ENCODE peak calls at places on chromosomes 4 and X, in ten cellular contexts. W is endodermal cell, M is lower lobe of right lung, U is astrocyte, E is K562, H is ovary, Y is MM.1S, O is ascending aorta, D is left ventricle myocardium inferior, Q is right lobe of liver. T is an unnamed sample. For H3K9me3, the result is how much of the 10 kb centered on the place peaks cover.

GRCh38 chr4:40506066-40506465 is 123.6 kb downstream of the RBM47 start:
- DNase-seq in W (no peak), M (no peak), U (no peak), E (no peak), H (no peak), Y (no peak), O (no peak), D (no peak), Q (no peak), T (no peak)

GRCh38 chr4:7299051-7299907 is 106.9 kb downstream of the SORCS2 start:
- DNase-seq in W (no peak), M (no peak), U (no peak), E (no peak), H (no peak), Y (no peak), O (no peak), D (no peak), Q (no peak), T (no peak)

GRCh38 chr4:84511703-84512102 is 12.6 kb upstream of the NKX6-1 start:
- DNase-seq in W (no peak), M (no peak), U (no peak), E (no peak), H (no peak), Y (no peak), O (no peak), D (no peak), Q (no peak), T (no peak)

GRCh38 chr4:61662362-61662761 is 462.2 kb downstream of the ADGRL3 start:
- DNase-seq in W (no peak), M (no peak), U (no peak), E (no peak), H (no peak), Y (no peak), O (no peak), D (no peak), Q (no peak), T (no peak)

GRCh38 chrX:145716226-145716625 is 101.4 kb upstream of the SLITRK2 start:
- DNase-seq in W (no peak), M (no peak), U (no peak), E (no peak), H (no peak), Y (no peak), O (no peak), D (no peak), Q (no peak), T (no peak)

GRCh38 chr4:136863756-136864155 is 668.5 kb downstream of the PCDH18 start:
- DNase-seq in W (peak), M (no peak), U (peak), E (no peak), H (no peak), Y (no peak), O (no peak), D (no peak), Q (no peak), T (no peak)

GRCh38 chr4:10281996-10282395 is 165.4 kb upstream of the WDR1 start:
- DNase-seq in W (no peak), M (no peak), U (no peak), E (no peak), H (no peak), Y (no peak), O (no peak), D (no peak), Q (no peak), T (no peak)

GRCh38 chr4:112736718-112737135 is 99.8 kb downstream of the LARP7 start:
- DNase-seq in W (no peak), M (no peak), U (no peak), E (no peak), H (no peak), Y (no peak), O (no peak), D (no peak), Q (no peak), T (no peak)

GRCh38 chr4:7686166-7686870 is 251.6 kb upstream of the PSAPL1 start:
- DNase-seq in W (no peak), M (peak), U (no peak), E (no peak), H (no peak), Y (no peak), O (no peak), D (no peak), Q (peak), T (no peak)

GRCh38 chrX:1475881-1476280 is 23.2 kb upstream of the ASMTL start:
- DNase-seq in W (peak), M (no peak), U (no peak), E (no peak), H (no peak), Y (no peak), O (no peak), D (no peak), Q (no peak), T (no peak)

GRCh38 chrX:23511783-23512182 is 155.5 kb upstream of the PRDX4 start:
- DNase-seq in W (no peak), M (no peak), U (no peak), E (no peak), H (no peak), Y (no peak), O (no peak), D (no peak), Q (no peak), T (no peak)

GRCh38 chrX:132716006-132716405 is 227.2 kb upstream of the MBNL3 start:
- DNase-seq in W (no peak), M (no peak), U (no peak), E (no peak), H (no peak), Y (no peak), O (no peak), D (no peak), Q (no peak), T (no peak)

GRCh38 chr4:96916731-96917130 is 1076.8 kb downstream of the PDHA2 start:
- DNase-seq in W (peak), M (no peak), U (no peak), E (no peak), H (no peak), Y (no peak), O (no peak), D (no peak), Q (no peak), T (no peak)

GRCh38 chrX:119004920-119005524 is 30.6 kb downstream of the LONRF3 start:
- DNase-seq in W (peak), M (peak), U (peak), E (peak), H (peak), Y (peak), O (no peak), D (peak), Q (peak), T (peak)

GRCh38 chr4:190014771-190015537 is 12.1 kb downstream of the FRG2 start:
- DNase-seq in W (peak), M (peak), U (no peak), E (peak), H (no peak), Y (no peak), O (no peak), D (no peak), Q (peak), T (no peak)

GRCh38 chr4:545612-546011 is 30.5 kb downstream of the TMEM271 start:
- DNase-seq in W (no peak), M (no peak), U (no peak), E (no peak), H (no peak), Y (no peak), O (no peak), D (no peak), Q (peak), T (no peak)

GRCh38 chr4:81757706-81758105 is 286.0 kb upstream of the RASGEF1B start:
- DNase-seq in W (peak), M (no peak), U (no peak), E (no peak), H (no peak), Y (no peak), O (no peak), D (no peak), Q (no peak), T (no peak)

GRCh38 chrX:39002466-39002865 is 201.2 kb downstream of the MID1IP1 start:
- DNase-seq in W (no peak), M (no peak), U (peak), E (no peak), H (no peak), Y (no peak), O (no peak), D (no peak), Q (no peak), T (no peak)

GRCh38 chr4:102521570-102522553 is 20.7 kb downstream of the NFKB1 start:
- DNase-seq in W (no peak), M (no peak), U (no peak), E (no peak), H (no peak), Y (no peak), O (no peak), D (no peak), Q (no peak), T (no peak)

GRCh38 chrX:153646620-153647373 is at the start of gene DUSP9:
- DNase-seq in W (peak), M (peak), U (no peak), E (peak), H (peak), Y (no peak), O (no peak), D (no peak), Q (peak), T (no peak)

GRCh38 chr4:10403633-10404445 is 53.4 kb downstream of the ZNF518B start:
- DNase-seq in W (peak), M (no peak), U (peak), E (peak), H (no peak), Y (peak), O (no peak), D (no peak), Q (no peak), T (no peak)

GRCh38 chr4:174173360-174173759 is 110.1 kb downstream of the FBXO8 start:
- DNase-seq in W (no peak), M (no peak), U (no peak), E (no peak), H (no peak), Y (no peak), O (no peak), D (no peak), Q (no peak), T (no peak)

DNA sequence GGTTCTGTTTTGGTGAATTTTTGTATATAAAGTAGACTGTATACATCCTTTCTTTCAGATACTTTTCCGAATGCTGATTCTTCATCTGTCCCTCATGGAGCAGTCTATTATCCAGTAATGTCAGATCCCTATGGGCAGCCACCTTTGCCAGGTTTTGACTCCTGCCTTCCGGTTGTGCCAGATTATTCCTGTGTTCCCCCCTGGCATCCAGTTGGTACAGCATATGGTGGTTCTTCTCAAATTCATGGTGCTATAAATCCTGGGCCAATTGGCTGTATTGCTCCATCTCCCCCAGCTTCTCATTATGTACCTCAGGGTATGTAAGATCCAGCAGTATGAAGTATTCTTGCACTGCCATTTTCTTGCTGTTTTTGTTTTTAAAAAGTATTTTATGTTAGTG is 78.7 kb downstream of the ALG13 start:
- DNase-seq in W (no peak), M (no peak), U (no peak), E (no peak), H (no peak), Y (no peak), O (no peak), D (no peak), Q (no peak), T (no peak)
- H3K27ac ChIP-seq in W (no peak), M (no peak), U (no peak), E (no peak), H (no peak), Y (no peak), O (no peak), D (no peak), Q (no peak), T (no peak)

DNA sequence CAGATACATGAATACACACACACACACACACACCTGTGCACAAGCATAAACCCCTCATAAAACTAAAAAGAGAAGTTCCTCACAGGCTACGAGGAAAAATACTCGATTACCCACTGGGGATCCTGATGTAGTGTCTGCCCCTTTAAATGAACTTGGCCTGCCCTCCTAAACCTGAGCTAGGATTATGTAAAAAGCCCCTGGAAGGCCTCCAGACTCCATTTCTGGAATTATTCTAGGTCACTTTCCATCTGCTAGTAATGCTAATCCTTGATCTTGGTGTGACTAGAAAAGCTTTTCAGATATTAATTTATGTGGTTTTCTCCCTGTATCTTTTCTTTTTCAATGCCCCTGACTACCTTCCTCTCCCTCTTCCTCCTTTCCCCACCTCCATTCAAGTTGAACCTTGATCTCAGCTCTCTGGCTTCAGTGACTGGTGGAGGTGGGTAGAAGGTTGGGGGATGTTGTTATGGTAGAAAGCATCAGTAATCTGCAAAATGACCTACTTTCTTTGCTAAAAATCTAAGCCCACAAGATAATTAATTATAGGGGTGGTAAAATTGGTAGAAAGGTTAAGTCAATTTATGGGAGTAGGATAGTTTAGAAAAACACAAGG is 25.5 kb upstream of the ZNF330 start:
- DNase-seq in W (no peak), M (no peak), U (no peak), E (no peak), H (no peak), Y (no peak), O (no peak), D (no peak), Q (no peak), T (no peak)
- H3K9me3 ChIP-seq in W (under half), M (under half), U (under half), E (under half), H (under half), Y (under half), O (under half), D (under half), Q (under half), T (under half)

DNA sequence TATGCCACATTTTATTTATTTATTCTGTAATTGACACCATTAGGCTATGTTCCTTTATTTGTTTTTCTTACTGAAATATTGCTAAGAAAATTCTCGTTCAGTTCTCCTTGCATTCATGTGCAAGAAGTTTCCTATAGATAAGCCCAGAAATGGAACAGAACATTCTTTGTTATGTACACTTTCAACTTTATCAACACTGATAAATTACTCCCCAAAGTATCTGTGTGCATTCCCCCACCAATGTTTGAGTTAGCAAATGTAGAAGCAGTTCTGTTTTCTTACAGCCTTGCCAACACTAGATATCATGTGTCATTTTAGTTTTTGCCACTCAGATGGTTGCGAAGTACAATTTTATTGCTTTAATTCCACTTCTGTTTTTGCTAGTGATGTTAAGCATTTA is 166.4 kb upstream of the NPY2R start:
- DNase-seq in W (no peak), M (no peak), U (no peak), E (no peak), H (no peak), Y (no peak), O (no peak), D (no peak), Q (no peak), T (no peak)
- TF ChIP-seq CTCF in W (no peak), M (no peak), U (no peak), E (no peak), H (no peak), Y (no peak), O (no peak), D (no peak), Q (no peak), T (no peak)

GRCh38 chr4:53557601-53558000 is 33.7 kb downstream of the LNX1 start:
- DNase-seq in W (no peak), M (no peak), U (no peak), E (no peak), H (no peak), Y (no peak), O (no peak), D (no peak), Q (no peak), T (no peak)
- H3K27ac ChIP-seq in W (peak), M (no peak), U (peak), E (no peak), H (no peak), Y (no peak), O (peak), D (peak), Q (no peak), T (no peak)

GRCh38 chr4:166422475-166422874 is 549.4 kb downstream of the TLL1 start:
- DNase-seq in W (no peak), M (no peak), U (peak), E (no peak), H (no peak), Y (no peak), O (no peak), D (no peak), Q (no peak), T (no peak)
- H3K9me3 ChIP-seq in W (under half), M (under half), U (under half), E (under half), H (under half), Y (under half), O (under half), D (under half), Q (under half), T (under half)